ENCODE peak calls at places on chromosomes 7 and 10, in seven cellular contexts. B is ovary, H is SK-N-SH, G is SJSA1, A is right lobe of liver, C is aorta, U is right cardiac atrium. W is an unnamed sample. For H3K4me1, the result is how much of the 10 kb centered on the place peaks cover.

GRCh38 chr7:93442478-93443224 is 131.9 kb downstream of the CALCR start:
- DNase-seq in B (no peak), A (peak), G (peak), H (no peak), U (no peak), C (peak), W (no peak)

GRCh38 chr10:75827591-75827990 is 396.2 kb downstream of the LRMDA start:
- DNase-seq in G (no peak), U (no peak), B (no peak), A (no peak), H (peak), C (no peak), W (no peak)

GRCh38 chr10:102669206-102670064 is 25.2 kb downstream of the TRIM8 start:
- DNase-seq in A (no peak), B (no peak), U (peak), C (no peak), G (peak), H (peak), W (peak)

GRCh38 chr10:5165738-5166137 is 19.2 kb downstream of the AKR1C8 start:
- DNase-seq in H (peak), U (no peak), G (no peak), B (no peak), A (no peak), C (no peak), W (no peak)

GRCh38 chr7:150964593-150965111 is 13.5 kb downstream of the KCNH2 start:
- DNase-seq in A (peak), G (no peak), H (peak), B (no peak), C (no peak), U (peak), W (no peak)

GRCh38 chr10:69459101-69459805 is 8.0 kb downstream of the TSPAN15 start:
- DNase-seq in C (no peak), A (no peak), G (no peak), H (no peak), U (no peak), B (no peak), W (no peak)

GRCh38 chr10:124224331-124225028 is 131.1 kb upstream of the CHST15 start:
- DNase-seq in A (no peak), U (no peak), G (peak), H (no peak), C (peak), B (no peak), W (no peak)

GRCh38 chr7:110921478-110922210 is 169.3 kb upstream of the LRRN3 start:
- DNase-seq in A (no peak), C (no peak), G (no peak), U (no peak), B (no peak), H (no peak), W (no peak)

GRCh38 chr10:110528224-110528997 is 30.7 kb downstream of the DUSP5 start:
- DNase-seq in H (no peak), G (no peak), U (no peak), A (peak), B (no peak), C (no peak), W (no peak)

GRCh38 chr10:10094700-10095099 is 923.0 kb upstream of the CELF2 start:
- DNase-seq in A (no peak), U (no peak), C (no peak), G (no peak), B (peak), H (no peak), W (no peak)

GRCh38 chr10:77496941-77497420 is 140.6 kb downstream of the KCNMA1 start:
- DNase-seq in A (no peak), C (no peak), B (no peak), H (no peak), U (no peak), G (no peak), W (no peak)

GRCh38 chr7:84022686-84023308 is 171.8 kb downstream of the SEMA3A start:
- DNase-seq in U (no peak), C (no peak), A (no peak), H (no peak), G (no peak), B (no peak), W (no peak)

GRCh38 chr10:121886997-121887622 is 40.7 kb downstream of the ATE1 start:
- DNase-seq in A (peak), H (peak), U (peak), C (no peak), B (peak), G (no peak), W (no peak)

GRCh38 chr7:44678468-44679179 is 70.0 kb upstream of the ZMIZ2 start:
- DNase-seq in B (no peak), G (peak), C (peak), H (no peak), A (peak), U (peak), W (peak)

GRCh38 chr10:25501912-25502311 is 327.1 kb downstream of the GPR158 start:
- DNase-seq in B (no peak), G (no peak), C (no peak), A (no peak), U (no peak), H (no peak), W (no peak)

GRCh38 chr10:113222207-113222606 is 272.2 kb downstream of the TCF7L2 start:
- DNase-seq in G (no peak), U (no peak), H (no peak), A (no peak), C (no peak), B (no peak), W (no peak)

DNA sequence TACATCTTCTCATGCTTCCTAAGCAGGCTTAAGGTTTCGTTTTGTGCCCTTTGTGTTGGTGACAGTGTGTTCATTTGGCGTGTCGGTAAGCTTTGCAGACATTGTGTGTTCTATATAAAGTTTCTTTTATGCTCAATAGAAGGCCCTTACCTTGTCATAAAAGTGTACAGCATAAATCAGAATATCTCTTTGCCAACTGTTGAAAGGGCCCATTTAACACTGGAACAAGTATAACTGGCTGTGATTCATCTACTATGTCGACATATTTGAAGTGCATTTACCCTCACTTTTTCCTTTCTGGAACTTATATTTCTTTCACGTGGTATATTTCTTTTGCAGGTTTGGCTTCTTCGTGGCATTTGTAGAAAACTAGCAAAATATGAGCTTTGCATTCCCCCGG is 32.7 kb downstream of the EEPD1 start:
- DNase-seq in A (no peak), U (no peak), C (no peak), G (no peak), B (no peak), H (no peak), W (no peak)
- H3K4me1 ChIP-seq in A (under half), U (under half), C (under half), G (under half), B (under half), H (under half), W (under half)

GRCh38 chr10:132557696-132558515 is 20.3 kb downstream of the INPP5A start:
- DNase-seq in A (no peak), B (no peak), H (no peak), G (no peak), C (peak), U (no peak), W (peak)

GRCh38 chr10:132558516-132559413 is 21.2 kb downstream of the INPP5A start:
- DNase-seq in H (no peak), U (no peak), G (no peak), C (peak), A (no peak), B (no peak), W (peak)

GRCh38 chr10:132556994-132557441 is 19.4 kb downstream of the INPP5A start:
- DNase-seq in B (no peak), G (no peak), C (peak), U (no peak), H (peak), A (peak), W (no peak)

GRCh38 chr10:132560248-132560731 is 22.7 kb downstream of the INPP5A start:
- DNase-seq in C (peak), G (no peak), B (no peak), H (no peak), U (no peak), A (no peak), W (peak)

GRCh38 chr10:132559538-132559937 is 22.0 kb downstream of the INPP5A start:
- DNase-seq in H (no peak), U (no peak), A (no peak), B (no peak), G (no peak), C (no peak), W (peak)
- H3K4me1 ChIP-seq in H (under half), U (under half), A (under half), B (under half), G (under half), C (under half), W (under half)

GRCh38 chr7:157143788-157144187 is 5.1 kb downstream of the UBE3C start:
- DNase-seq in U (no peak), H (no peak), G (no peak), B (no peak), C (no peak), A (no peak), W (no peak)

GRCh38 chr7:157140118-157140905 is 1.6 kb downstream of the UBE3C start:
- DNase-seq in U (no peak), H (no peak), A (no peak), C (no peak), G (peak), B (no peak), W (no peak)

GRCh38 chr7:157138424-157139141 is at the start of gene UBE3C:
- DNase-seq in U (peak), C (peak), A (peak), G (peak), H (peak), B (peak), W (peak)

GRCh38 chr7:157139142-157140117 is 704 bp downstream of the UBE3C start:
- DNase-seq in A (peak), H (no peak), U (peak), B (peak), G (peak), C (peak), W (peak)

DNA sequence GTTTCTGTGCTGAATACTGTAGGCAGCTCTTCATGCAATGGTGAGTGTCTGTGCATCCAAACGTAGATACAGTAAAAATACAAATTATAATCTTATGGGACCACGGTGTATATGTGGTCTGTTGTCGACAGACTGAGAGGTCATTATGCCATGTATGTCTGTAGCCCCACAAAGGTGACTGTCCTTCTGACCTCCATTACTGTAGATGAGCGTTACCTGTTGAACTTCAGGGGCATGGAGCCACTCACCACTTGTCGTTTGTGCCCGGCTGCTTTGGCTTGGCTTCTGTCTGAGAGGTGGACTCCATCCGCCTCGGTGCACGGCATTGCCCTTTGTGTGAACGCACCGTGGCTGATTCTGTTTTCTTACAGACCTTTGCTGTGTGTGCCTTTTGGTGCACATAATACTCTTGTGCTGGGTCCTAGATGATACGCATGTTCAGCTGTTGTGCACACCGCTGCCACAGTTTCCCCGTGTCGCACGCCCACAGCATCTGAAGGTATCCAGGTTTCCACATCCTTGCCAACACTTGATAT is 2.9 kb downstream of the UBE3C start:
- DNase-seq in G (no peak), A (no peak), H (no peak), C (no peak), U (no peak), B (no peak), W (no peak)
- H3K4me1 ChIP-seq in G (under half), A (under half), H (under half), C (under half), U (under half), B (under half), W (under half)

DNA sequence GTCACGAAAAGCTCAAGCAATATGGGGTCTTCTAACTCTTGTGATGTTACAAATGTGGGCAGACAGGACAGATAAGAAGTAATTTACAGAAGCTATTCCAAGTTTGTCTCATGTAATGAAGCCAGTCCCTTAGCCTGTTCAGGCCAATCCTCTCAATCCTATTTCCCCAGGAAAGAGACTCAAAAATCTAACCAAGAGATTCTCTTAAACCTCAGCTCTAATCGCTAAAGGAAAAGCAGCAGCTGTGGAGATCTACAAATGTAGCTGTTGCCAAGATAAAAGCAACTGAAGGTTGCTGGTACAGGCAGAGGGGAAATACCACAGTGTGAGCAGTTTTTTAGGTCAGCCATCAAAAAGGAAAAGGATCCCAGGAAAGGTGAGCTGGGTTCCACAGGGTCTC is 39.3 kb downstream of the ANK3 start:
- DNase-seq in B (no peak), A (no peak), C (no peak), G (no peak), H (no peak), U (no peak), W (no peak)
- H3K4me1 ChIP-seq in B (under half), A (under half), C (under half), G (under half), H (under half), U (under half), W (under half)

GRCh38 chr7:112091768-112092167 is 114.4 kb downstream of the DOCK4 start:
- DNase-seq in G (no peak), A (no peak), H (no peak), B (no peak), U (no peak), C (no peak), W (no peak)
- H3K4me1 ChIP-seq in G (under half), A (under half), H (under half), B (under half), U (under half), C (under half), W (under half)

GRCh38 chr10:86180861-86181260 is 185.7 kb downstream of the GRID1 start:
- DNase-seq in A (no peak), B (no peak), H (no peak), G (no peak), U (no peak), C (no peak), W (no peak)

GRCh38 chr10:86177483-86178155 is 189.0 kb downstream of the GRID1 start:
- DNase-seq in B (no peak), U (no peak), A (peak), H (no peak), G (no peak), C (no peak), W (no peak)

GRCh38 chr10:86178401-86179142 is 188.0 kb downstream of the GRID1 start:
- DNase-seq in B (no peak), C (no peak), G (no peak), H (peak), U (no peak), A (peak), W (no peak)

GRCh38 chr10:86179961-86180360 is 186.6 kb downstream of the GRID1 start:
- DNase-seq in C (no peak), U (no peak), H (no peak), G (no peak), A (no peak), B (no peak), W (no peak)

DNA sequence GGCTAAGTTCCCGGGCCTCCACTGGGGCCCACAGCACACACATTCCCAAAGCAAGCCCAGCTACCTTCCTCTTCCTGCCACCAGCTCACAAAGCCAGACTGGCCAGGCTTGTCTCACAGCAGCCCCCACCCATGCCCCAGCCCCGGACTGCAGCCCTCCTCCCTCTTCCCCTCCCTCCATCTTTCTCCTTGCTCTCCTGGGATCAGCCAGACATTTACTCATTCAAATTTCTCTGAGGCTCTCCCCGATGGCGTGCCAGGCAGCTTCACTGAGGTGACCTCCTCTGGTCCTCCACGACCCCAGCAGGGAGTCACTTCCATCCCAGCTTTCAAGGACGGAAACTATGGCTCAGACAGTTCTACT is 187.5 kb downstream of the GRID1 start:
- DNase-seq in U (no peak), C (no peak), G (no peak), A (peak), H (no peak), B (no peak), W (no peak)
- H3K4me1 ChIP-seq in U (under half), C (under half), G (under half), A (under half), H (under half), B (under half), W (under half)

DNA sequence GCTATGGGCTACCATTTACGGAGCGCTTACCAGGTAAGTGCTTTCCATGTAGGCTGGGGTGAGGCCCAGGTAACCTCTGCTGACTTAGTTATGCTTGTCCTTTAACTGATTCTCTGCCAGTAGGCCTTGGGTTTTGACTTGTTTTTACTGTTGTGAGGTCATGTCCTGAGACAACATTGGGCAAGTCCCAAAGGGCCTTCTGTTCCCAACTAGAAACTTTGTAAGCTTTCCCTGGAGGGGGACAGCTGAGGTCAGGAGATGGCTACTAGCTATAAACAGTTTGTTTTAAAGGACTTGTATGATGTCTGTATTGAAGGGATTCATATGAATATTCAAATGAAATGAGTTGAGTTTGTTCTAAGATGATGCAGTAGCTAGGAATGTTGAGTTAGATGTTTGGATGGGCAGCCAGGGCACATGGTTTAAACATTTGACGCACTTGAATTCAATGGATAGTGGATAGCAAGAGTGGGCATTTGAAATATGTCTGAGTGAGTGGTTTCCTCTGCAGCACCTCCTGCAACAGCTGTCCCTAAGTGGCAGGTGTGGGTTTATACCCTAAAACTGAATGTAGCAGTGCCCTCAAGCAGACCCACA is 10.0 kb upstream of the SGPL1 start:
- DNase-seq in G (no peak), A (no peak), B (no peak), C (no peak), U (no peak), H (no peak), W (no peak)
- H3K4me1 ChIP-seq in G (under half), A (under half), B (under half), C (under half), U (under half), H (under half), W (under half)

GRCh38 chr10:50991496-50992355 is 82.6 kb upstream of the PRKG1 start:
- DNase-seq in C (peak), H (peak), G (no peak), A (peak), U (peak), B (peak), W (peak)
- H3K4me1 ChIP-seq in C (under half), H (under half), G (under half), A (under half), U (under half), B (under half), W (under half)

W was measured in left lung.